ENCODE peak calls at places on chromosomes 6 and 20, in nine cellular contexts. One of them, this sample, is unnamed.

GRCh38 chr20:17619351-17620093 is 49.6 kb downstream of the DSTN start:
- DNase-seq in bronchial epithelial cell: no peak
- DNase-seq in spleen: no peak
- DNase-seq in SK-N-SH: peak
- DNase-seq in lower leg skin: peak
- DNase-seq in ovary: no peak
- DNase-seq in HFFc6: no peak
- DNase-seq in fibroblast of pulmonary artery: no peak
- DNase-seq in heart right ventricle: no peak
- DNase-seq in this sample: no peak

GRCh38 chr20:43191946-43192847 is 2.5 kb upstream of the PTPRT start:
- DNase-seq in bronchial epithelial cell: no peak
- DNase-seq in spleen: no peak
- DNase-seq in SK-N-SH: peak
- DNase-seq in lower leg skin: no peak
- DNase-seq in ovary: no peak
- DNase-seq in HFFc6: no peak
- DNase-seq in fibroblast of pulmonary artery: no peak
- DNase-seq in heart right ventricle: no peak
- DNase-seq in this sample: peak

GRCh38 chr20:41125530-41126457 is 11.5 kb upstream of the PLCG1 start:
- DNase-seq in bronchial epithelial cell: no peak
- DNase-seq in spleen: no peak
- DNase-seq in SK-N-SH: no peak
- DNase-seq in lower leg skin: no peak
- DNase-seq in ovary: no peak
- DNase-seq in HFFc6: no peak
- DNase-seq in fibroblast of pulmonary artery: no peak
- DNase-seq in heart right ventricle: no peak
- DNase-seq in this sample: no peak

GRCh38 chr6:45049188-45049843 is 278.8 kb upstream of the RUNX2 start:
- DNase-seq in bronchial epithelial cell: peak
- DNase-seq in spleen: no peak
- DNase-seq in SK-N-SH: no peak
- DNase-seq in lower leg skin: no peak
- DNase-seq in ovary: no peak
- DNase-seq in HFFc6: no peak
- DNase-seq in fibroblast of pulmonary artery: peak
- DNase-seq in heart right ventricle: no peak
- DNase-seq in this sample: no peak

GRCh38 chr20:4161447-4162251 is 146.3 kb upstream of the RNF24 start:
- DNase-seq in bronchial epithelial cell: peak
- DNase-seq in spleen: peak
- DNase-seq in SK-N-SH: no peak
- DNase-seq in lower leg skin: no peak
- DNase-seq in ovary: no peak
- DNase-seq in HFFc6: no peak
- DNase-seq in fibroblast of pulmonary artery: no peak
- DNase-seq in heart right ventricle: no peak
- DNase-seq in this sample: no peak

GRCh38 chr6:52361347-52361944 is 505 bp upstream of the PAQR8 start:
- DNase-seq in bronchial epithelial cell: no peak
- DNase-seq in spleen: peak
- DNase-seq in SK-N-SH: no peak
- DNase-seq in lower leg skin: no peak
- DNase-seq in ovary: peak
- DNase-seq in HFFc6: peak
- DNase-seq in fibroblast of pulmonary artery: no peak
- DNase-seq in heart right ventricle: peak
- DNase-seq in this sample: no peak

GRCh38 chr6:159929819-159930218 is 39.0 kb downstream of the MAS1 start:
- DNase-seq in bronchial epithelial cell: peak
- DNase-seq in spleen: no peak
- DNase-seq in SK-N-SH: no peak
- DNase-seq in lower leg skin: peak
- DNase-seq in ovary: peak
- DNase-seq in HFFc6: no peak
- DNase-seq in fibroblast of pulmonary artery: peak
- DNase-seq in heart right ventricle: no peak
- DNase-seq in this sample: no peak

GRCh38 chr6:124882580-124883393 is 79.5 kb upstream of the RNF217 start:
- DNase-seq in bronchial epithelial cell: peak
- DNase-seq in spleen: no peak
- DNase-seq in SK-N-SH: no peak
- DNase-seq in lower leg skin: no peak
- DNase-seq in ovary: no peak
- DNase-seq in HFFc6: peak
- DNase-seq in fibroblast of pulmonary artery: peak
- DNase-seq in heart right ventricle: no peak
- DNase-seq in this sample: no peak

GRCh38 chr6:142698751-142699150 is 246.2 kb downstream of the HIVEP2 start:
- DNase-seq in bronchial epithelial cell: no peak
- DNase-seq in spleen: no peak
- DNase-seq in SK-N-SH: no peak
- DNase-seq in lower leg skin: no peak
- DNase-seq in ovary: no peak
- DNase-seq in HFFc6: no peak
- DNase-seq in fibroblast of pulmonary artery: no peak
- DNase-seq in heart right ventricle: no peak
- DNase-seq in this sample: no peak
- TF ChIP-seq CTCF in bronchial epithelial cell: peak
- TF ChIP-seq CTCF in spleen: no peak
- TF ChIP-seq CTCF in SK-N-SH: peak
- TF ChIP-seq CTCF in lower leg skin: no peak
- TF ChIP-seq CTCF in ovary: no peak
- TF ChIP-seq CTCF in HFFc6: peak
- TF ChIP-seq CTCF in fibroblast of pulmonary artery: peak
- TF ChIP-seq CTCF in heart right ventricle: no peak
- TF ChIP-seq CTCF in this sample: peak

GRCh38 chr20:44251284-44251683 is 4.2 kb downstream of the GDAP1L1 start:
- DNase-seq in bronchial epithelial cell: no peak
- DNase-seq in spleen: no peak
- DNase-seq in SK-N-SH: no peak
- DNase-seq in lower leg skin: no peak
- DNase-seq in ovary: no peak
- DNase-seq in HFFc6: no peak
- DNase-seq in fibroblast of pulmonary artery: no peak
- DNase-seq in heart right ventricle: no peak
- DNase-seq in this sample: no peak

GRCh38 chr20:44255942-44256341 is 8.8 kb downstream of the GDAP1L1 start:
- DNase-seq in bronchial epithelial cell: no peak
- DNase-seq in spleen: no peak
- DNase-seq in SK-N-SH: no peak
- DNase-seq in lower leg skin: no peak
- DNase-seq in ovary: no peak
- DNase-seq in HFFc6: no peak
- DNase-seq in fibroblast of pulmonary artery: no peak
- DNase-seq in heart right ventricle: no peak
- DNase-seq in this sample: no peak

GRCh38 chr20:44256961-44257360 is 9.9 kb downstream of the GDAP1L1 start:
- DNase-seq in bronchial epithelial cell: no peak
- DNase-seq in spleen: no peak
- DNase-seq in SK-N-SH: no peak
- DNase-seq in lower leg skin: no peak
- DNase-seq in ovary: no peak
- DNase-seq in HFFc6: no peak
- DNase-seq in fibroblast of pulmonary artery: no peak
- DNase-seq in heart right ventricle: no peak
- DNase-seq in this sample: no peak

GRCh38 chr20:44254073-44254472 is 7.0 kb downstream of the GDAP1L1 start:
- DNase-seq in bronchial epithelial cell: no peak
- DNase-seq in spleen: no peak
- DNase-seq in SK-N-SH: no peak
- DNase-seq in lower leg skin: no peak
- DNase-seq in ovary: no peak
- DNase-seq in HFFc6: no peak
- DNase-seq in fibroblast of pulmonary artery: no peak
- DNase-seq in heart right ventricle: no peak
- DNase-seq in this sample: no peak

GRCh38 chr20:44253528-44253927 is 6.4 kb downstream of the GDAP1L1 start:
- DNase-seq in bronchial epithelial cell: no peak
- DNase-seq in spleen: no peak
- DNase-seq in SK-N-SH: peak
- DNase-seq in lower leg skin: no peak
- DNase-seq in ovary: no peak
- DNase-seq in HFFc6: no peak
- DNase-seq in fibroblast of pulmonary artery: no peak
- DNase-seq in heart right ventricle: no peak
- DNase-seq in this sample: no peak
- TF ChIP-seq CTCF in bronchial epithelial cell: no peak
- TF ChIP-seq CTCF in spleen: no peak
- TF ChIP-seq CTCF in SK-N-SH: no peak
- TF ChIP-seq CTCF in lower leg skin: no peak
- TF ChIP-seq CTCF in ovary: no peak
- TF ChIP-seq CTCF in HFFc6: peak
- TF ChIP-seq CTCF in fibroblast of pulmonary artery: peak
- TF ChIP-seq CTCF in heart right ventricle: no peak
- TF ChIP-seq CTCF in this sample: no peak

DNA sequence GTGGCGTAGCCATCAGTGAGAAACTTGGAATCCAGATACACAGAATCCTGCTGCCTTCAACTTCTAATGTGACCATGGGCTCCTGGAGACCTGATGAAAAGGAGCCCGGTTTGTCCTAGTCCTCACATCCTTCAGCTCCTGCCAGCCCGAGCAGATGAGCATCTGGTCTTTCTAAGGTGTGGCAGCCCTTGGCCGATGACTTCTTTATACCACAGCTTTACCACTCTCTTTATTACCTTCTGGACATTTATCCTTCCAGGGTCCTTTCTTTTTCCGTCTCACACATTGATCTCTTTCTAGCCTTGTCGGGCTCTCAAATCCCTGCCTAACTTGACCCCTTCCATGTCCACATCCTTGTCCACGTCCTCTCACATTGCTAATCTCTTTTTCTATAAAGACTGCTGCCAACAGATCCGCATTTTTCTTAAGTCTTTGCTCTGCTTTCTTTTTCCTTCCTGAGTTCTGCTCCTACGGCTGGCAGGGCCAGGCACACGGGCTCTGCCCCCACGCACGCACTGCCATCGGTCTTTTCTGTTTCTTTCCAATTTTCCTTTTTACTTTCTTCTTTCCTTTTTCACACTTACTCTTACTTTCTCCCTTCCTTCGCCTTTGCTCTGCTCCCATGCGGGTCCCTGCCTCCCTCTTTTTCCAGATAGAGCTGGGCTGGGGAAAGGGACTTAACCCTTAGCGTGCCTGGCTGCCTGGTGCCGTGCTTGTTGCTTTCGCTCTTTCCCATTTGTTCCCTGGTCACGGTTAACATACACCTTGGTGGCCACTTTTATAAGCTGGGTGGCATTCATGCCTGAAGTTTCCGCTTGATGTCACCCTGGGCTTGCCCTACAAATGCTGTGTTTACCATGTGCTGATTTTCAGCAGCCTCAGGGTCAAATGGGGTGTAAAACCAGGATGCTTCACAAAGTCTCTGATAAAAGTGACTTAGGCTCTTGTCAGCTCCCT is 9.4 kb upstream of the GMPR start:
- DNase-seq in bronchial epithelial cell: no peak
- DNase-seq in spleen: no peak
- DNase-seq in SK-N-SH: no peak
- DNase-seq in lower leg skin: no peak
- DNase-seq in ovary: no peak
- DNase-seq in HFFc6: no peak
- DNase-seq in fibroblast of pulmonary artery: no peak
- DNase-seq in heart right ventricle: no peak
- DNase-seq in this sample: no peak
- TF ChIP-seq CTCF in bronchial epithelial cell: no peak
- TF ChIP-seq CTCF in spleen: no peak
- TF ChIP-seq CTCF in SK-N-SH: no peak
- TF ChIP-seq CTCF in lower leg skin: no peak
- TF ChIP-seq CTCF in ovary: no peak
- TF ChIP-seq CTCF in HFFc6: no peak
- TF ChIP-seq CTCF in fibroblast of pulmonary artery: no peak
- TF ChIP-seq CTCF in heart right ventricle: peak
- TF ChIP-seq CTCF in this sample: no peak

DNA sequence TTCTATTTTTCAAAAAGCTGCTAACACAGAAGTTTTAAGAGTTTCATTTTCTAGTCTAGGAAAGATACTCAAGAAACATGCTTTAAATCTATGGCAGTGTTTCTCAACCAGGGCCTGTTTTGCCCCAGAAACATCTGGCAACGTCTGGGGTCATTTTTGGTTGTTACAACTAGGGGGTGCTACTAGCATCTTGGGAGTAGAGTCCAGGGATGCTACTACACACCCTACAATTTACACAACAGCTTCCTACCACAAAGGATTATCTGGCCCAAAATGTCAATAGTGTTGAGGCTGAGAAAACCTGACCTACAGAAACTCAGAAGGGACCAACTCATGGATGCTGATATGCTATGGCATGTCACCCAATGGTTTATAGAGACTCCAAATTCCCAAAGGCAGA is 24.4 kb downstream of the SERAC1 start:
- DNase-seq in bronchial epithelial cell: peak
- DNase-seq in spleen: no peak
- DNase-seq in SK-N-SH: no peak
- DNase-seq in lower leg skin: no peak
- DNase-seq in ovary: no peak
- DNase-seq in HFFc6: no peak
- DNase-seq in fibroblast of pulmonary artery: peak
- DNase-seq in heart right ventricle: no peak
- DNase-seq in this sample: no peak
- TF ChIP-seq CTCF in bronchial epithelial cell: peak
- TF ChIP-seq CTCF in spleen: no peak
- TF ChIP-seq CTCF in SK-N-SH: peak
- TF ChIP-seq CTCF in lower leg skin: no peak
- TF ChIP-seq CTCF in ovary: no peak
- TF ChIP-seq CTCF in HFFc6: peak
- TF ChIP-seq CTCF in fibroblast of pulmonary artery: peak
- TF ChIP-seq CTCF in heart right ventricle: peak
- TF ChIP-seq CTCF in this sample: peak

DNA sequence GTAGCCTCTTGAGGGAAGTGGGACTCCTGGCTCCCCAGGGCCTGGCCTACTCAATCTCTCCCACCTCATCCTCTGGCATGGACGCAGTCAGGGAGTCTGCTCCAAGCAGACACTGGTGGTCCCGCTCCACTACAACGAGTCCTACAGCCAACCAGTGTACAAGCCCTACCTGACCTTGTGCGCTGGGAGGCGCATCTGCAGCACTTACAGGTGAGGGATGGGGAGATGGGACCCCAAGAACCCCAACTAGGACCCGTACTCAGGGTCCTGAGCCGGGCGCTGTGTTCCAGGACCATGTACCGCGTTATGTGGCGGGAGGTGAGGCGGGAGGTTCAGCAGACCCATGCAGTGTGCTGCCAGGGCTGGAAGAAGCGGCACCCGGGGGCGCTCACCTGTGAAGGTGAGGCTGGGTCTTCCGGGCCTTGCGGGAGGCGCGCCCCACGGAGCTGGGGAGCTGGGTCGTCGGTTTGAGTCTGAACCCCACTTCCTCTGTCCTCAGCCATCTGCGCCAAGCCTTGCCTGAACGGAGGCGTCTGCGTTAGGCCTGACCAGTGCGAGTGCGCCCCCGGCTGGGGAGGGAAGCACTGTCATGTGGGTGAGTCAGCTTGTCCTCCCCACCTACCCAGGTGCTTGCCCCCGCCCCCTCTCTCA is 2.1 kb downstream of the EGFL8 start:
- DNase-seq in bronchial epithelial cell: no peak
- DNase-seq in spleen: peak
- DNase-seq in SK-N-SH: no peak
- DNase-seq in lower leg skin: no peak
- DNase-seq in ovary: peak
- DNase-seq in HFFc6: no peak
- DNase-seq in fibroblast of pulmonary artery: no peak
- DNase-seq in heart right ventricle: no peak
- DNase-seq in this sample: no peak
- TF ChIP-seq CTCF in bronchial epithelial cell: no peak
- TF ChIP-seq CTCF in spleen: no peak
- TF ChIP-seq CTCF in SK-N-SH: no peak
- TF ChIP-seq CTCF in lower leg skin: no peak
- TF ChIP-seq CTCF in ovary: no peak
- TF ChIP-seq CTCF in HFFc6: no peak
- TF ChIP-seq CTCF in fibroblast of pulmonary artery: no peak
- TF ChIP-seq CTCF in heart right ventricle: no peak
- TF ChIP-seq CTCF in this sample: no peak

This sample was measured in progenitor cell of endocrine pancreas.